ENCODE peak calls at places on chromosome 22, in ten cellular contexts. One of them, this sample, is unnamed.

GRCh38 chr22:20552913-20553401 is 45.5 kb downstream of the MED15 start:
- DNase-seq in activated T-helper 1 cell treated with anti-CD3 and anti-CD28 coated beads, Interleukin-12 subunit alpha, Interleukin-12 subunit beta, Interleukin-2, Interleukin-4 antibody, amounts not matched to agents 30 ng/mL and 10 ng/mL and 1 ng/mL, durations not matched to agents 14 hours and 24 hours and 36 hours: no peak
- DNase-seq in retina: no peak
- DNase-seq in HTR-8/SVneo: no peak
- DNase-seq in GM12864: no peak
- DNase-seq in substantia nigra: no peak
- DNase-seq in activated CD4-positive, alpha-beta T cell treated with anti-CD3 and anti-CD28 coated beads, Interleukin-2, amount 50 U/mL, for 1 hour: no peak
- DNase-seq in ecto neural progenitor cell: no peak
- DNase-seq in NCI-H774: no peak
- DNase-seq in stimulated activated CD4-positive, alpha-beta T cell treated with anti-CD3 and anti-CD28 coated beads, Interleukin-15, amount 100 ng/mL, for 48 hours: no peak
- DNase-seq in this sample: no peak

GRCh38 chr22:27401321-27401720 is 400.2 kb downstream of the MN1 start:
- DNase-seq in retina: no peak
- DNase-seq in GM12864: no peak
- DNase-seq in substantia nigra: no peak
- DNase-seq in stimulated activated CD4-positive, alpha-beta T cell treated with anti-CD3 and anti-CD28 coated beads, Interleukin-15, amount 100 ng/mL, for 48 hours: no peak
- DNase-seq in NCI-H774: no peak
- DNase-seq in activated T-helper 1 cell treated with anti-CD3 and anti-CD28 coated beads, Interleukin-12 subunit alpha, Interleukin-12 subunit beta, Interleukin-2, Interleukin-4 antibody, amounts not matched to agents 30 ng/mL and 10 ng/mL and 1 ng/mL, durations not matched to agents 14 hours and 24 hours and 36 hours: no peak
- DNase-seq in ecto neural progenitor cell: no peak
- DNase-seq in HTR-8/SVneo: no peak
- DNase-seq in activated CD4-positive, alpha-beta T cell treated with anti-CD3 and anti-CD28 coated beads, Interleukin-2, amount 50 U/mL, for 1 hour: no peak
- DNase-seq in this sample: no peak

GRCh38 chr22:36280379-36280778 is 27.4 kb downstream of the APOL1 start:
- DNase-seq in ecto neural progenitor cell: no peak
- DNase-seq in GM12864: no peak
- DNase-seq in HTR-8/SVneo: no peak
- DNase-seq in activated CD4-positive, alpha-beta T cell treated with anti-CD3 and anti-CD28 coated beads, Interleukin-2, amount 50 U/mL, for 1 hour: no peak
- DNase-seq in retina: no peak
- DNase-seq in substantia nigra: no peak
- DNase-seq in activated T-helper 1 cell treated with anti-CD3 and anti-CD28 coated beads, Interleukin-12 subunit alpha, Interleukin-12 subunit beta, Interleukin-2, Interleukin-4 antibody, amounts not matched to agents 30 ng/mL and 10 ng/mL and 1 ng/mL, durations not matched to agents 14 hours and 24 hours and 36 hours: no peak
- DNase-seq in NCI-H774: no peak
- DNase-seq in stimulated activated CD4-positive, alpha-beta T cell treated with anti-CD3 and anti-CD28 coated beads, Interleukin-15, amount 100 ng/mL, for 48 hours: no peak
- DNase-seq in this sample: no peak

GRCh38 chr22:49924113-49924833 is 5.8 kb downstream of the CRELD2 start:
- DNase-seq in retina: no peak
- DNase-seq in activated T-helper 1 cell treated with anti-CD3 and anti-CD28 coated beads, Interleukin-12 subunit alpha, Interleukin-12 subunit beta, Interleukin-2, Interleukin-4 antibody, amounts not matched to agents 30 ng/mL and 10 ng/mL and 1 ng/mL, durations not matched to agents 14 hours and 24 hours and 36 hours: no peak
- DNase-seq in HTR-8/SVneo: no peak
- DNase-seq in ecto neural progenitor cell: no peak
- DNase-seq in NCI-H774: no peak
- DNase-seq in substantia nigra: no peak
- DNase-seq in activated CD4-positive, alpha-beta T cell treated with anti-CD3 and anti-CD28 coated beads, Interleukin-2, amount 50 U/mL, for 1 hour: no peak
- DNase-seq in GM12864: no peak
- DNase-seq in stimulated activated CD4-positive, alpha-beta T cell treated with anti-CD3 and anti-CD28 coated beads, Interleukin-15, amount 100 ng/mL, for 48 hours: no peak
- DNase-seq in this sample: no peak

GRCh38 chr22:39908737-39909136 is 7.9 kb downstream of the GRAP2 start:
- DNase-seq in substantia nigra: no peak
- DNase-seq in retina: no peak
- DNase-seq in activated T-helper 1 cell treated with anti-CD3 and anti-CD28 coated beads, Interleukin-12 subunit alpha, Interleukin-12 subunit beta, Interleukin-2, Interleukin-4 antibody, amounts not matched to agents 30 ng/mL and 10 ng/mL and 1 ng/mL, durations not matched to agents 14 hours and 24 hours and 36 hours: no peak
- DNase-seq in ecto neural progenitor cell: no peak
- DNase-seq in NCI-H774: no peak
- DNase-seq in activated CD4-positive, alpha-beta T cell treated with anti-CD3 and anti-CD28 coated beads, Interleukin-2, amount 50 U/mL, for 1 hour: no peak
- DNase-seq in GM12864: no peak
- DNase-seq in HTR-8/SVneo: no peak
- DNase-seq in stimulated activated CD4-positive, alpha-beta T cell treated with anti-CD3 and anti-CD28 coated beads, Interleukin-15, amount 100 ng/mL, for 48 hours: peak
- DNase-seq in this sample: no peak

GRCh38 chr22:39713799-39714290 is 143.3 kb downstream of the CACNA1I start:
- DNase-seq in activated T-helper 1 cell treated with anti-CD3 and anti-CD28 coated beads, Interleukin-12 subunit alpha, Interleukin-12 subunit beta, Interleukin-2, Interleukin-4 antibody, amounts not matched to agents 30 ng/mL and 10 ng/mL and 1 ng/mL, durations not matched to agents 14 hours and 24 hours and 36 hours: no peak
- DNase-seq in stimulated activated CD4-positive, alpha-beta T cell treated with anti-CD3 and anti-CD28 coated beads, Interleukin-15, amount 100 ng/mL, for 48 hours: no peak
- DNase-seq in activated CD4-positive, alpha-beta T cell treated with anti-CD3 and anti-CD28 coated beads, Interleukin-2, amount 50 U/mL, for 1 hour: no peak
- DNase-seq in GM12864: no peak
- DNase-seq in substantia nigra: no peak
- DNase-seq in retina: no peak
- DNase-seq in HTR-8/SVneo: no peak
- DNase-seq in NCI-H774: no peak
- DNase-seq in ecto neural progenitor cell: no peak
- DNase-seq in this sample: no peak

GRCh38 chr22:49718396-49718795 is 109.3 kb downstream of the BRD1 start:
- DNase-seq in activated T-helper 1 cell treated with anti-CD3 and anti-CD28 coated beads, Interleukin-12 subunit alpha, Interleukin-12 subunit beta, Interleukin-2, Interleukin-4 antibody, amounts not matched to agents 30 ng/mL and 10 ng/mL and 1 ng/mL, durations not matched to agents 14 hours and 24 hours and 36 hours: no peak
- DNase-seq in substantia nigra: no peak
- DNase-seq in ecto neural progenitor cell: peak
- DNase-seq in HTR-8/SVneo: no peak
- DNase-seq in GM12864: no peak
- DNase-seq in NCI-H774: no peak
- DNase-seq in activated CD4-positive, alpha-beta T cell treated with anti-CD3 and anti-CD28 coated beads, Interleukin-2, amount 50 U/mL, for 1 hour: no peak
- DNase-seq in stimulated activated CD4-positive, alpha-beta T cell treated with anti-CD3 and anti-CD28 coated beads, Interleukin-15, amount 100 ng/mL, for 48 hours: no peak
- DNase-seq in retina: no peak
- DNase-seq in this sample: no peak

GRCh38 chr22:35480143-35480542 is 60.5 kb upstream of the RASD2 start:
- DNase-seq in ecto neural progenitor cell: no peak
- DNase-seq in stimulated activated CD4-positive, alpha-beta T cell treated with anti-CD3 and anti-CD28 coated beads, Interleukin-15, amount 100 ng/mL, for 48 hours: no peak
- DNase-seq in HTR-8/SVneo: no peak
- DNase-seq in NCI-H774: no peak
- DNase-seq in GM12864: no peak
- DNase-seq in retina: no peak
- DNase-seq in activated T-helper 1 cell treated with anti-CD3 and anti-CD28 coated beads, Interleukin-12 subunit alpha, Interleukin-12 subunit beta, Interleukin-2, Interleukin-4 antibody, amounts not matched to agents 30 ng/mL and 10 ng/mL and 1 ng/mL, durations not matched to agents 14 hours and 24 hours and 36 hours: no peak
- DNase-seq in substantia nigra: no peak
- DNase-seq in activated CD4-positive, alpha-beta T cell treated with anti-CD3 and anti-CD28 coated beads, Interleukin-2, amount 50 U/mL, for 1 hour: no peak
- DNase-seq in this sample: peak

GRCh38 chr22:17213976-17214375 is 5.3 kb downstream of the ADA2 start:
- DNase-seq in substantia nigra: no peak
- DNase-seq in stimulated activated CD4-positive, alpha-beta T cell treated with anti-CD3 and anti-CD28 coated beads, Interleukin-15, amount 100 ng/mL, for 48 hours: no peak
- DNase-seq in ecto neural progenitor cell: no peak
- DNase-seq in NCI-H774: no peak
- DNase-seq in HTR-8/SVneo: no peak
- DNase-seq in retina: no peak
- DNase-seq in activated CD4-positive, alpha-beta T cell treated with anti-CD3 and anti-CD28 coated beads, Interleukin-2, amount 50 U/mL, for 1 hour: peak
- DNase-seq in GM12864: no peak
- DNase-seq in activated T-helper 1 cell treated with anti-CD3 and anti-CD28 coated beads, Interleukin-12 subunit alpha, Interleukin-12 subunit beta, Interleukin-2, Interleukin-4 antibody, amounts not matched to agents 30 ng/mL and 10 ng/mL and 1 ng/mL, durations not matched to agents 14 hours and 24 hours and 36 hours: peak
- DNase-seq in this sample: no peak

GRCh38 chr22:50622723-50623327 is 5.1 kb downstream of the ARSA start:
- DNase-seq in ecto neural progenitor cell: no peak
- DNase-seq in activated CD4-positive, alpha-beta T cell treated with anti-CD3 and anti-CD28 coated beads, Interleukin-2, amount 50 U/mL, for 1 hour: no peak
- DNase-seq in activated T-helper 1 cell treated with anti-CD3 and anti-CD28 coated beads, Interleukin-12 subunit alpha, Interleukin-12 subunit beta, Interleukin-2, Interleukin-4 antibody, amounts not matched to agents 30 ng/mL and 10 ng/mL and 1 ng/mL, durations not matched to agents 14 hours and 24 hours and 36 hours: no peak
- DNase-seq in substantia nigra: no peak
- DNase-seq in retina: no peak
- DNase-seq in stimulated activated CD4-positive, alpha-beta T cell treated with anti-CD3 and anti-CD28 coated beads, Interleukin-15, amount 100 ng/mL, for 48 hours: no peak
- DNase-seq in HTR-8/SVneo: no peak
- DNase-seq in NCI-H774: peak
- DNase-seq in GM12864: no peak
- DNase-seq in this sample: peak

GRCh38 chr22:23212061-23213030 is 32.0 kb downstream of the BCR start:
- DNase-seq in retina: no peak
- DNase-seq in activated T-helper 1 cell treated with anti-CD3 and anti-CD28 coated beads, Interleukin-12 subunit alpha, Interleukin-12 subunit beta, Interleukin-2, Interleukin-4 antibody, amounts not matched to agents 30 ng/mL and 10 ng/mL and 1 ng/mL, durations not matched to agents 14 hours and 24 hours and 36 hours: no peak
- DNase-seq in substantia nigra: no peak
- DNase-seq in GM12864: no peak
- DNase-seq in stimulated activated CD4-positive, alpha-beta T cell treated with anti-CD3 and anti-CD28 coated beads, Interleukin-15, amount 100 ng/mL, for 48 hours: no peak
- DNase-seq in ecto neural progenitor cell: no peak
- DNase-seq in HTR-8/SVneo: no peak
- DNase-seq in activated CD4-positive, alpha-beta T cell treated with anti-CD3 and anti-CD28 coated beads, Interleukin-2, amount 50 U/mL, for 1 hour: no peak
- DNase-seq in NCI-H774: peak
- DNase-seq in this sample: no peak

GRCh38 chr22:48695731-48696305 is 1131.9 kb downstream of the BRD1 start:
- DNase-seq in activated T-helper 1 cell treated with anti-CD3 and anti-CD28 coated beads, Interleukin-12 subunit alpha, Interleukin-12 subunit beta, Interleukin-2, Interleukin-4 antibody, amounts not matched to agents 30 ng/mL and 10 ng/mL and 1 ng/mL, durations not matched to agents 14 hours and 24 hours and 36 hours: no peak
- DNase-seq in ecto neural progenitor cell: no peak
- DNase-seq in stimulated activated CD4-positive, alpha-beta T cell treated with anti-CD3 and anti-CD28 coated beads, Interleukin-15, amount 100 ng/mL, for 48 hours: no peak
- DNase-seq in retina: no peak
- DNase-seq in NCI-H774: no peak
- DNase-seq in HTR-8/SVneo: no peak
- DNase-seq in activated CD4-positive, alpha-beta T cell treated with anti-CD3 and anti-CD28 coated beads, Interleukin-2, amount 50 U/mL, for 1 hour: no peak
- DNase-seq in substantia nigra: no peak
- DNase-seq in GM12864: no peak
- DNase-seq in this sample: no peak

GRCh38 chr22:48075604-48076400 is 1313.4 kb downstream of the TBC1D22A start:
- DNase-seq in NCI-H774: no peak
- DNase-seq in substantia nigra: no peak
- DNase-seq in GM12864: no peak
- DNase-seq in activated CD4-positive, alpha-beta T cell treated with anti-CD3 and anti-CD28 coated beads, Interleukin-2, amount 50 U/mL, for 1 hour: no peak
- DNase-seq in ecto neural progenitor cell: no peak
- DNase-seq in activated T-helper 1 cell treated with anti-CD3 and anti-CD28 coated beads, Interleukin-12 subunit alpha, Interleukin-12 subunit beta, Interleukin-2, Interleukin-4 antibody, amounts not matched to agents 30 ng/mL and 10 ng/mL and 1 ng/mL, durations not matched to agents 14 hours and 24 hours and 36 hours: no peak
- DNase-seq in retina: no peak
- DNase-seq in HTR-8/SVneo: no peak
- DNase-seq in stimulated activated CD4-positive, alpha-beta T cell treated with anti-CD3 and anti-CD28 coated beads, Interleukin-15, amount 100 ng/mL, for 48 hours: no peak
- DNase-seq in this sample: no peak

GRCh38 chr22:46068176-46068907 is 82.0 kb upstream of the PPARA start:
- DNase-seq in HTR-8/SVneo: no peak
- DNase-seq in activated T-helper 1 cell treated with anti-CD3 and anti-CD28 coated beads, Interleukin-12 subunit alpha, Interleukin-12 subunit beta, Interleukin-2, Interleukin-4 antibody, amounts not matched to agents 30 ng/mL and 10 ng/mL and 1 ng/mL, durations not matched to agents 14 hours and 24 hours and 36 hours: no peak
- DNase-seq in stimulated activated CD4-positive, alpha-beta T cell treated with anti-CD3 and anti-CD28 coated beads, Interleukin-15, amount 100 ng/mL, for 48 hours: no peak
- DNase-seq in retina: no peak
- DNase-seq in activated CD4-positive, alpha-beta T cell treated with anti-CD3 and anti-CD28 coated beads, Interleukin-2, amount 50 U/mL, for 1 hour: no peak
- DNase-seq in NCI-H774: no peak
- DNase-seq in ecto neural progenitor cell: no peak
- DNase-seq in substantia nigra: no peak
- DNase-seq in GM12864: no peak
- DNase-seq in this sample: no peak

GRCh38 chr22:26360169-26360885 is 68.7 kb upstream of the ASPHD2 start:
- DNase-seq in activated T-helper 1 cell treated with anti-CD3 and anti-CD28 coated beads, Interleukin-12 subunit alpha, Interleukin-12 subunit beta, Interleukin-2, Interleukin-4 antibody, amounts not matched to agents 30 ng/mL and 10 ng/mL and 1 ng/mL, durations not matched to agents 14 hours and 24 hours and 36 hours: peak
- DNase-seq in ecto neural progenitor cell: peak
- DNase-seq in substantia nigra: no peak
- DNase-seq in stimulated activated CD4-positive, alpha-beta T cell treated with anti-CD3 and anti-CD28 coated beads, Interleukin-15, amount 100 ng/mL, for 48 hours: peak
- DNase-seq in activated CD4-positive, alpha-beta T cell treated with anti-CD3 and anti-CD28 coated beads, Interleukin-2, amount 50 U/mL, for 1 hour: peak
- DNase-seq in HTR-8/SVneo: peak
- DNase-seq in retina: peak
- DNase-seq in NCI-H774: no peak
- DNase-seq in GM12864: peak
- DNase-seq in this sample: peak

GRCh38 chr22:39185601-39186012 is 33.1 kb upstream of the CBX7 start:
- DNase-seq in activated T-helper 1 cell treated with anti-CD3 and anti-CD28 coated beads, Interleukin-12 subunit alpha, Interleukin-12 subunit beta, Interleukin-2, Interleukin-4 antibody, amounts not matched to agents 30 ng/mL and 10 ng/mL and 1 ng/mL, durations not matched to agents 14 hours and 24 hours and 36 hours: no peak
- DNase-seq in HTR-8/SVneo: no peak
- DNase-seq in NCI-H774: no peak
- DNase-seq in ecto neural progenitor cell: no peak
- DNase-seq in GM12864: no peak
- DNase-seq in retina: peak
- DNase-seq in activated CD4-positive, alpha-beta T cell treated with anti-CD3 and anti-CD28 coated beads, Interleukin-2, amount 50 U/mL, for 1 hour: no peak
- DNase-seq in stimulated activated CD4-positive, alpha-beta T cell treated with anti-CD3 and anti-CD28 coated beads, Interleukin-15, amount 100 ng/mL, for 48 hours: no peak
- DNase-seq in substantia nigra: no peak
- DNase-seq in this sample: peak

GRCh38 chr22:31350410-31350863 is 4.3 kb upstream of the PATZ1 start:
- DNase-seq in GM12864: no peak
- DNase-seq in activated T-helper 1 cell treated with anti-CD3 and anti-CD28 coated beads, Interleukin-12 subunit alpha, Interleukin-12 subunit beta, Interleukin-2, Interleukin-4 antibody, amounts not matched to agents 30 ng/mL and 10 ng/mL and 1 ng/mL, durations not matched to agents 14 hours and 24 hours and 36 hours: no peak
- DNase-seq in ecto neural progenitor cell: no peak
- DNase-seq in HTR-8/SVneo: no peak
- DNase-seq in substantia nigra: no peak
- DNase-seq in retina: peak
- DNase-seq in stimulated activated CD4-positive, alpha-beta T cell treated with anti-CD3 and anti-CD28 coated beads, Interleukin-15, amount 100 ng/mL, for 48 hours: no peak
- DNase-seq in activated CD4-positive, alpha-beta T cell treated with anti-CD3 and anti-CD28 coated beads, Interleukin-2, amount 50 U/mL, for 1 hour: no peak
- DNase-seq in NCI-H774: peak
- DNase-seq in this sample: no peak